ENCODE peak calls at places on chromosomes 11 and 22, in four cellular contexts. One of them, this sample, is unnamed.

GRCh38 chr11:92482502-92482901 is 257.9 kb downstream of the FAT3 start:
- DNase-seq in CD8-positive, alpha-beta T cell: no peak
- DNase-seq in GM03348: no peak
- DNase-seq in activated CD8-positive, alpha-beta memory T cell treated with anti-CD3 and anti-CD28 coated beads, Interleukin-2, amount 50 U/mL, for 48 hours: no peak
- DNase-seq in this sample: no peak

GRCh38 chr22:40263191-40263590 is 83.1 kb upstream of the ADSL start:
- DNase-seq in GM03348: no peak
- DNase-seq in activated CD8-positive, alpha-beta memory T cell treated with anti-CD3 and anti-CD28 coated beads, Interleukin-2, amount 50 U/mL, for 48 hours: no peak
- DNase-seq in CD8-positive, alpha-beta T cell: no peak
- DNase-seq in this sample: no peak

GRCh38 chr22:49426098-49426497 is 401.6 kb downstream of the BRD1 start:
- DNase-seq in activated CD8-positive, alpha-beta memory T cell treated with anti-CD3 and anti-CD28 coated beads, Interleukin-2, amount 50 U/mL, for 48 hours: peak
- DNase-seq in CD8-positive, alpha-beta T cell: no peak
- DNase-seq in GM03348: no peak
- DNase-seq in this sample: no peak

GRCh38 chr11:62001450-62002178 is 34.2 kb upstream of the FTH1 start:
- DNase-seq in activated CD8-positive, alpha-beta memory T cell treated with anti-CD3 and anti-CD28 coated beads, Interleukin-2, amount 50 U/mL, for 48 hours: no peak
- DNase-seq in CD8-positive, alpha-beta T cell: no peak
- DNase-seq in GM03348: no peak
- DNase-seq in this sample: no peak

GRCh38 chr11:107018274-107018901 is at the start of gene GUCY1A2:
- DNase-seq in CD8-positive, alpha-beta T cell: no peak
- DNase-seq in activated CD8-positive, alpha-beta memory T cell treated with anti-CD3 and anti-CD28 coated beads, Interleukin-2, amount 50 U/mL, for 48 hours: peak
- DNase-seq in GM03348: peak
- DNase-seq in this sample: peak

GRCh38 chr11:78212586-78213371 is 24.1 kb downstream of the USP35 start:
- DNase-seq in activated CD8-positive, alpha-beta memory T cell treated with anti-CD3 and anti-CD28 coated beads, Interleukin-2, amount 50 U/mL, for 48 hours: no peak
- DNase-seq in GM03348: peak
- DNase-seq in CD8-positive, alpha-beta T cell: no peak
- DNase-seq in this sample: no peak

GRCh38 chr11:72354356-72355115 is 79.8 kb downstream of the CLPB start:
- DNase-seq in CD8-positive, alpha-beta T cell: no peak
- DNase-seq in GM03348: no peak
- DNase-seq in activated CD8-positive, alpha-beta memory T cell treated with anti-CD3 and anti-CD28 coated beads, Interleukin-2, amount 50 U/mL, for 48 hours: no peak
- DNase-seq in this sample: no peak

GRCh38 chr11:15446929-15447328 is 332.2 kb downstream of the INSC start:
- DNase-seq in activated CD8-positive, alpha-beta memory T cell treated with anti-CD3 and anti-CD28 coated beads, Interleukin-2, amount 50 U/mL, for 48 hours: no peak
- DNase-seq in CD8-positive, alpha-beta T cell: no peak
- DNase-seq in GM03348: no peak
- DNase-seq in this sample: no peak

GRCh38 chr11:72589802-72590761 is 84.1 kb downstream of the PDE2A start:
- DNase-seq in GM03348: peak
- DNase-seq in activated CD8-positive, alpha-beta memory T cell treated with anti-CD3 and anti-CD28 coated beads, Interleukin-2, amount 50 U/mL, for 48 hours: peak
- DNase-seq in CD8-positive, alpha-beta T cell: peak
- DNase-seq in this sample: peak

GRCh38 chr11:93694109-93694508 is 32.6 kb downstream of the CEP295 start:
- DNase-seq in CD8-positive, alpha-beta T cell: no peak
- DNase-seq in activated CD8-positive, alpha-beta memory T cell treated with anti-CD3 and anti-CD28 coated beads, Interleukin-2, amount 50 U/mL, for 48 hours: no peak
- DNase-seq in GM03348: no peak
- DNase-seq in this sample: no peak

GRCh38 chr11:73980001-73980960 is 2.4 kb downstream of the UCP2 start:
- DNase-seq in CD8-positive, alpha-beta T cell: peak
- DNase-seq in activated CD8-positive, alpha-beta memory T cell treated with anti-CD3 and anti-CD28 coated beads, Interleukin-2, amount 50 U/mL, for 48 hours: peak
- DNase-seq in GM03348: no peak
- DNase-seq in this sample: peak

GRCh38 chr22:38296372-38296771 is 20.9 kb downstream of the CSNK1E start:
- DNase-seq in GM03348: no peak
- DNase-seq in CD8-positive, alpha-beta T cell: no peak
- DNase-seq in activated CD8-positive, alpha-beta memory T cell treated with anti-CD3 and anti-CD28 coated beads, Interleukin-2, amount 50 U/mL, for 48 hours: no peak
- DNase-seq in this sample: no peak

GRCh38 chr11:91136631-91137030 is 913.8 kb upstream of the CHORDC1 start:
- DNase-seq in activated CD8-positive, alpha-beta memory T cell treated with anti-CD3 and anti-CD28 coated beads, Interleukin-2, amount 50 U/mL, for 48 hours: no peak
- DNase-seq in GM03348: no peak
- DNase-seq in CD8-positive, alpha-beta T cell: no peak
- DNase-seq in this sample: no peak

GRCh38 chr22:43151251-43152000 is at the start of gene TSPO:
- DNase-seq in CD8-positive, alpha-beta T cell: peak
- DNase-seq in GM03348: peak
- DNase-seq in activated CD8-positive, alpha-beta memory T cell treated with anti-CD3 and anti-CD28 coated beads, Interleukin-2, amount 50 U/mL, for 48 hours: peak
- DNase-seq in this sample: peak

GRCh38 chr11:123217897-123218296 is 22.8 kb upstream of the CLMP start:
- DNase-seq in activated CD8-positive, alpha-beta memory T cell treated with anti-CD3 and anti-CD28 coated beads, Interleukin-2, amount 50 U/mL, for 48 hours: no peak
- DNase-seq in CD8-positive, alpha-beta T cell: no peak
- DNase-seq in GM03348: no peak
- DNase-seq in this sample: no peak

GRCh38 chr11:17352925-17353227 is 1.3 kb downstream of the NCR3LG1 start:
- DNase-seq in activated CD8-positive, alpha-beta memory T cell treated with anti-CD3 and anti-CD28 coated beads, Interleukin-2, amount 50 U/mL, for 48 hours: peak
- DNase-seq in GM03348: peak
- DNase-seq in CD8-positive, alpha-beta T cell: peak
- DNase-seq in this sample: peak

GRCh38 chr11:41074318-41074717 is 385.1 kb downstream of the LRRC4C start:
- DNase-seq in activated CD8-positive, alpha-beta memory T cell treated with anti-CD3 and anti-CD28 coated beads, Interleukin-2, amount 50 U/mL, for 48 hours: no peak
- DNase-seq in GM03348: no peak
- DNase-seq in CD8-positive, alpha-beta T cell: no peak
- DNase-seq in this sample: no peak

GRCh38 chr11:3838504-3838903 is 2.3 kb downstream of the RHOG start:
- DNase-seq in activated CD8-positive, alpha-beta memory T cell treated with anti-CD3 and anti-CD28 coated beads, Interleukin-2, amount 50 U/mL, for 48 hours: no peak
- DNase-seq in CD8-positive, alpha-beta T cell: no peak
- DNase-seq in GM03348: no peak
- DNase-seq in this sample: no peak

GRCh38 chr22:23110922-23111527 is 30.8 kb downstream of the RSPH14 start:
- DNase-seq in activated CD8-positive, alpha-beta memory T cell treated with anti-CD3 and anti-CD28 coated beads, Interleukin-2, amount 50 U/mL, for 48 hours: no peak
- DNase-seq in CD8-positive, alpha-beta T cell: no peak
- DNase-seq in GM03348: no peak
- DNase-seq in this sample: no peak

GRCh38 chr11:125073616-125074483 is 10.7 kb downstream of the SLC37A2 start:
- DNase-seq in GM03348: no peak
- DNase-seq in activated CD8-positive, alpha-beta memory T cell treated with anti-CD3 and anti-CD28 coated beads, Interleukin-2, amount 50 U/mL, for 48 hours: no peak
- DNase-seq in CD8-positive, alpha-beta T cell: no peak
- DNase-seq in this sample: no peak

GRCh38 chr11:57800444-57801184 is 39.0 kb downstream of the CTNND1 start:
- DNase-seq in activated CD8-positive, alpha-beta memory T cell treated with anti-CD3 and anti-CD28 coated beads, Interleukin-2, amount 50 U/mL, for 48 hours: no peak
- DNase-seq in CD8-positive, alpha-beta T cell: peak
- DNase-seq in GM03348: peak
- DNase-seq in this sample: peak

GRCh38 chr22:27948569-27948968 is 29.5 kb upstream of the PITPNB start:
- DNase-seq in activated CD8-positive, alpha-beta memory T cell treated with anti-CD3 and anti-CD28 coated beads, Interleukin-2, amount 50 U/mL, for 48 hours: no peak
- DNase-seq in CD8-positive, alpha-beta T cell: no peak
- DNase-seq in GM03348: no peak
- DNase-seq in this sample: no peak

This sample was measured in B cell.